ENCODE peak calls at places on chromosomes 13 and 19, in six cellular contexts. W is body of pancreas; K is effector memory CD8-positive, alpha-beta T cell; M is amygdala; V is stimulated activated CD4-positive, alpha-beta T cell treated with anti-CD3 and anti-CD28 coated beads, Interleukin-15, amount 100 ng/mL, for 1 hour; D is stimulated activated CD8-positive, alpha-beta memory T cell treated with anti-CD3 and anti-CD28 coated beads, Interleukin-15, amount 100 ng/mL, for 4 hours. R is an unnamed sample.

GRCh38 chr13:44436589-44437337 is 63.1 kb downstream of the SERP2 start:
- DNase-seq in D (peak; percentile 14), M (peak; percentile 74), W (peak; percentile 93), K (peak; percentile 16), V (peak; percentile 14), R (peak; percentile 47)

GRCh38 chr13:39317284-39317683 is 279.0 kb downstream of the NHLRC3 start:
- DNase-seq in W (no peak), M (no peak), D (no peak), V (no peak), K (no peak), R (no peak)

GRCh38 chr13:30845297-30846214 is 60.5 kb upstream of the MEDAG start:
- DNase-seq in V (no peak), M (no peak), W (no peak), K (no peak), D (no peak), R (no peak)

GRCh38 chr13:43596924-43597598 is 189.7 kb downstream of the ENOX1 start:
- DNase-seq in D (no peak), V (no peak), K (no peak), W (no peak), M (no peak), R (no peak)

GRCh38 chr13:99857738-99858137 is 113.8 kb downstream of the ZIC5 start:
- DNase-seq in W (no peak), M (no peak), K (no peak), V (no peak), D (no peak), R (no peak)

GRCh38 chr13:50594276-50594970 is 249.1 kb downstream of the DLEU7 start:
- DNase-seq in M (no peak), K (no peak), W (no peak), D (no peak), V (no peak), R (no peak)

GRCh38 chr19:46678110-46678732 is 17.2 kb upstream of the DACT3 start:
- DNase-seq in K (peak; percentile 36), D (peak; percentile 14), V (peak; percentile 48), M (no peak), W (peak; percentile 18), R (peak; percentile 25)

GRCh38 chr19:15374796-15375440 is 4.7 kb downstream of the AKAP8 start:
- DNase-seq in K (no peak), M (no peak), V (no peak), D (no peak), W (no peak), R (no peak)

GRCh38 chr13:60591348-60591747 is 194.3 kb downstream of the TDRD3 start:
- DNase-seq in D (no peak), W (no peak), V (no peak), K (no peak), M (no peak), R (no peak)

GRCh38 chr13:39311619-39312018 is 273.4 kb downstream of the NHLRC3 start:
- DNase-seq in D (no peak), W (no peak), K (no peak), M (no peak), V (no peak), R (no peak)

GRCh38 chr19:14325134-14325533 is 56.1 kb upstream of the ADGRE5 start:
- DNase-seq in W (no peak), V (no peak), M (no peak), K (no peak), D (no peak), R (no peak)

GRCh38 chr19:2546128-2547032 is 70.5 kb downstream of the GADD45B start:
- DNase-seq in W (peak; percentile 46), V (no peak), D (no peak), M (peak; percentile 60), K (no peak), R (peak; percentile 55)

GRCh38 chr19:41616785-41617621 is 9.9 kb downstream of the CEACAM4 start:
- DNase-seq in M (no peak), D (no peak), K (no peak), W (no peak), V (no peak), R (no peak)

GRCh38 chr19:39365531-39365930 is 23.3 kb downstream of the SAMD4B start:
- DNase-seq in V (no peak), K (no peak), D (no peak), M (no peak), W (no peak), R (no peak)

GRCh38 chr13:71968025-71968424 is 101.0 kb upstream of the DACH1 start:
- DNase-seq in D (no peak), W (no peak), K (no peak), V (no peak), M (no peak), R (no peak)

GRCh38 chr19:49672131-49672919 is 4.7 kb upstream of the PRMT1 start:
- DNase-seq in M (peak; percentile 24), K (peak; percentile 75), W (peak; percentile 80), V (peak; percentile 68), D (no peak), R (peak; percentile 70)

GRCh38 chr19:47239610-47240296 is 8.8 kb upstream of the BBC3 start:
- DNase-seq in M (peak; percentile 45), W (no peak), D (peak; percentile 35), K (peak; percentile 70), V (no peak), R (peak; percentile 65)

GRCh38 chr13:108855737-108856387 is 226.5 kb downstream of the MYO16 start:
- DNase-seq in V (no peak), W (no peak), D (no peak), M (no peak), K (no peak), R (no peak)

GRCh38 chr19:27793128-27793643 is 1419.8 kb downstream of the UQCRFS1 start:
- DNase-seq in W (peak; percentile 72), M (no peak), V (peak; percentile 50), D (no peak), K (peak; percentile 37), R (no peak)

GRCh38 chr19:33703438-33703750 is 81.6 kb downstream of the CHST8 start:
- DNase-seq in V (no peak), K (no peak), W (no peak), D (no peak), M (no peak), R (no peak)

GRCh38 chr19:2207991-2208860 is 27.9 kb downstream of the PLEKHJ1 start:
- DNase-seq in D (peak; percentile 17), K (no peak), M (no peak), V (no peak), W (no peak), R (no peak)

GRCh38 chr13:35514801-35515502 is 38.5 kb upstream of the MAB21L1 start:
- DNase-seq in W (no peak), V (no peak), D (no peak), K (no peak), M (no peak), R (no peak)

GRCh38 chr19:12788682-12789097 is 2.6 kb upstream of the JUNB start:
- DNase-seq in K (peak; percentile 51), V (no peak), M (no peak), D (no peak), W (peak; percentile 80), R (peak; percentile 51)

GRCh38 chr19:42140125-42140754 is 8.0 kb upstream of the POU2F2 start:
- DNase-seq in M (no peak), W (peak; percentile 45), D (no peak), V (no peak), K (no peak), R (peak; percentile 35)

GRCh38 chr13:113323869-113324268 is 26.8 kb downstream of the LAMP1 start:
- DNase-seq in K (no peak), W (no peak), M (no peak), V (no peak), D (no peak), R (no peak)

GRCh38 chr13:60335531-60335930 is 61.5 kb upstream of the TDRD3 start:
- DNase-seq in M (no peak), W (no peak), V (no peak), K (no peak), D (no peak), R (no peak)

GRCh38 chr19:55640043-55640576 is 692 bp upstream of the ZNF580 start:
- DNase-seq in M (peak; percentile 43), W (peak; percentile 60), D (peak; percentile 60), V (peak; percentile 61), K (peak; percentile 66), R (peak; percentile 63)